ENCODE peak calls at places on chromosomes 16 and 17, in five cellular contexts. One of them, this sample, is unnamed.

GRCh38 chr16:80449332-80449731 is 91.5 kb upstream of the DYNLRB2 start:
- DNase-seq in activated CD4-positive, alpha-beta memory T cell treated with anti-CD3 and anti-CD28 coated beads, Interleukin-2, amount 10 ng/mL, durations not matched to agents 7 days and 5 days: no peak
- DNase-seq in NCI-H1436 treated with DMSO at 0.1 percent for 48 hours: no peak
- DNase-seq in ovary: no peak
- DNase-seq in HT-29: no peak
- DNase-seq in this sample: no peak

GRCh38 chr16:6726621-6727020 is 606.0 kb upstream of the RBFOX1 start:
- DNase-seq in activated CD4-positive, alpha-beta memory T cell treated with anti-CD3 and anti-CD28 coated beads, Interleukin-2, amount 10 ng/mL, durations not matched to agents 7 days and 5 days: no peak
- DNase-seq in NCI-H1436 treated with DMSO at 0.1 percent for 48 hours: no peak
- DNase-seq in ovary: no peak
- DNase-seq in HT-29: no peak
- DNase-seq in this sample: no peak

GRCh38 chr16:31397701-31398100 is 4.6 kb downstream of the ITGAD start:
- DNase-seq in activated CD4-positive, alpha-beta memory T cell treated with anti-CD3 and anti-CD28 coated beads, Interleukin-2, amount 10 ng/mL, durations not matched to agents 7 days and 5 days: no peak
- DNase-seq in NCI-H1436 treated with DMSO at 0.1 percent for 48 hours: no peak
- DNase-seq in ovary: no peak
- DNase-seq in HT-29: no peak
- DNase-seq in this sample: no peak

GRCh38 chr17:7912927-7913524 is 3.1 kb downstream of the RNF227 start:
- DNase-seq in activated CD4-positive, alpha-beta memory T cell treated with anti-CD3 and anti-CD28 coated beads, Interleukin-2, amount 10 ng/mL, durations not matched to agents 7 days and 5 days: peak
- DNase-seq in NCI-H1436 treated with DMSO at 0.1 percent for 48 hours: peak
- DNase-seq in ovary: peak
- DNase-seq in HT-29: peak
- DNase-seq in this sample: no peak

GRCh38 chr17:41910701-41911391 is 7.9 kb downstream of the ACLY start:
- DNase-seq in activated CD4-positive, alpha-beta memory T cell treated with anti-CD3 and anti-CD28 coated beads, Interleukin-2, amount 10 ng/mL, durations not matched to agents 7 days and 5 days: no peak
- DNase-seq in NCI-H1436 treated with DMSO at 0.1 percent for 48 hours: no peak
- DNase-seq in ovary: no peak
- DNase-seq in HT-29: no peak
- DNase-seq in this sample: no peak

GRCh38 chr17:18877104-18877503 is 19.2 kb downstream of the PRPSAP2 start:
- DNase-seq in activated CD4-positive, alpha-beta memory T cell treated with anti-CD3 and anti-CD28 coated beads, Interleukin-2, amount 10 ng/mL, durations not matched to agents 7 days and 5 days: no peak
- DNase-seq in NCI-H1436 treated with DMSO at 0.1 percent for 48 hours: no peak
- DNase-seq in ovary: no peak
- DNase-seq in HT-29: no peak
- DNase-seq in this sample: no peak

GRCh38 chr16:46582313-46582712 is 38.9 kb downstream of the SHCBP1 start:
- DNase-seq in activated CD4-positive, alpha-beta memory T cell treated with anti-CD3 and anti-CD28 coated beads, Interleukin-2, amount 10 ng/mL, durations not matched to agents 7 days and 5 days: no peak
- DNase-seq in NCI-H1436 treated with DMSO at 0.1 percent for 48 hours: no peak
- DNase-seq in ovary: no peak
- DNase-seq in HT-29: no peak
- DNase-seq in this sample: no peak

GRCh38 chr16:85754403-85754802 is 3.5 kb upstream of the C16orf74 start:
- DNase-seq in activated CD4-positive, alpha-beta memory T cell treated with anti-CD3 and anti-CD28 coated beads, Interleukin-2, amount 10 ng/mL, durations not matched to agents 7 days and 5 days: no peak
- DNase-seq in NCI-H1436 treated with DMSO at 0.1 percent for 48 hours: peak
- DNase-seq in ovary: no peak
- DNase-seq in HT-29: no peak
- DNase-seq in this sample: no peak

This sample was measured in activated effector memory CD4-positive, alpha-beta T cell treated with anti-CD3 and anti-CD28 coated beads, Interleukin-2, amount 50 U/mL, for 16 hours.